ENCODE peak calls at places on chromosomes 3 and 15, in four cellular contexts. R is CD8-positive, alpha-beta T cell; A is adrenal gland; W is AG04450. Y is an unnamed sample.

GRCh38 chr15:33160054-33160453 is 34.5 kb downstream of the FMN1 start:
- DNase-seq in R (no peak), W (no peak), A (no peak), Y (no peak)

GRCh38 chr3:32872487-32873382 is 54.9 kb downstream of the TRIM71 start:
- DNase-seq in R (no peak), A (no peak), W (no peak), Y (peak)

GRCh38 chr3:101687142-101687931 is 819 bp upstream of the RPL24 start:
- DNase-seq in A (no peak), R (no peak), W (no peak), Y (peak)

GRCh38 chr3:143298380-143298779 is 178.8 kb downstream of the CHST2 start:
- DNase-seq in A (no peak), W (no peak), R (no peak), Y (no peak)

GRCh38 chr3:146125946-146126345 is 35.0 kb downstream of the PLOD2 start:
- DNase-seq in A (no peak), R (no peak), W (peak), Y (peak)

GRCh38 chr3:160027541-160028195 is 39.0 kb downstream of the IL12A start:
- DNase-seq in W (peak), R (no peak), A (no peak), Y (peak)

GRCh38 chr3:8658326-8659212 is 14.0 kb upstream of the SSUH2 start:
- DNase-seq in R (no peak), A (peak), W (no peak), Y (no peak)

GRCh38 chr15:95620934-95621579 is 709.4 kb upstream of the NR2F2 start:
- DNase-seq in A (no peak), W (peak), R (no peak), Y (peak)

GRCh38 chr3:84724877-84725276 is 233.9 kb upstream of the CADM2 start:
- DNase-seq in W (no peak), A (no peak), R (no peak), Y (peak)

GRCh38 chr15:38072507-38073277 is 138.3 kb downstream of the TMCO5A start:
- DNase-seq in W (no peak), A (peak), R (no peak), Y (peak)

GRCh38 chr3:84092907-84093306 is 865.9 kb upstream of the CADM2 start:
- DNase-seq in R (no peak), A (no peak), W (no peak), Y (no peak)

GRCh38 chr3:148600440-148600839 is 97.3 kb upstream of the AGTR1 start:
- DNase-seq in A (no peak), W (no peak), R (no peak), Y (no peak)

GRCh38 chr15:64503197-64503596 is 42.8 kb downstream of the ZNF609 start:
- DNase-seq in W (peak), R (no peak), A (no peak), Y (peak)

DNA sequence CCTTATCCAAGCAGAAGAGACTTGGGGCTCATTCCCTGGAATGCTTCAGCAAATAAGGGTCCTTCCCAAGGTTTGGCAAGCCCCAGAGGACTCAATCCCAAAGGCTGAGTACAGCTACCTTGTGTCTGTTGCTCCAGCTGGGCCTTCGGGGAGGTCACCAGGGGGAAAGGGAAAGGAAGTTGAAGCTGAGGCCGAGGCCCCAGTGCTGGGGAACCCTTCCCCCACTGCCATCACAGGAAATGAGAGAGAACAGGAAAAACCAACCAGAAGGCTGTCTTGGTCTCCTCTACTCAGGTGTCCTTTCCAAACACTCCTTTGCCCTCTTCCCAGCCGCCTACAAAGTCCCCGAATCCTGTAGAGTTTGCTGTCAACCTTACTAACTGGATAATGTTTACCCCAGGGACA is 5.7 kb downstream of the CSRNP1 start:
- DNase-seq in A (peak), W (no peak), R (no peak), Y (peak)
- H3K4me3 ChIP-seq in A (no peak), W (peak), R (peak), Y (peak)

DNA sequence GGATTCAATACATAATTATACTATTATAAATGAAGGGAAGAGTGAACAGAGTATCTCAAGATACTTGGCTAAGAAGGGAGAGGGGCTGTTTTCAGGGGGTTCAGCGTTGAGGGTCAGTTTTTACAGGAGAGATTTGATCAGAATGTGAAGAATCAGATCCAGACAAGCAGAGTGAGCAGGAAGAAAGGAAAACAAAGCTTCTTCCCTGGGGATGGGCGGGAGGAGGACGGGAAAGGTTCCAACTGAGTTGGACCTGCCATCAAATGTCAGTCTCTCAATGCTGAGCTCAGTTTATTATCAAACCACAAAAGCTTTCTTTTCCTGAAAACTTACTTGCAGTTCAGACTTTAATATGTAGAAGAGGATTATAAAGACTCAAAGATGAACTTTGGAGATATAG is 6.0 kb upstream of the MELTF start:
- DNase-seq in R (no peak), W (no peak), A (no peak), Y (no peak)
- TF ChIP-seq CTCF in R (no peak), W (no peak), A (no peak), Y (no peak)

DNA sequence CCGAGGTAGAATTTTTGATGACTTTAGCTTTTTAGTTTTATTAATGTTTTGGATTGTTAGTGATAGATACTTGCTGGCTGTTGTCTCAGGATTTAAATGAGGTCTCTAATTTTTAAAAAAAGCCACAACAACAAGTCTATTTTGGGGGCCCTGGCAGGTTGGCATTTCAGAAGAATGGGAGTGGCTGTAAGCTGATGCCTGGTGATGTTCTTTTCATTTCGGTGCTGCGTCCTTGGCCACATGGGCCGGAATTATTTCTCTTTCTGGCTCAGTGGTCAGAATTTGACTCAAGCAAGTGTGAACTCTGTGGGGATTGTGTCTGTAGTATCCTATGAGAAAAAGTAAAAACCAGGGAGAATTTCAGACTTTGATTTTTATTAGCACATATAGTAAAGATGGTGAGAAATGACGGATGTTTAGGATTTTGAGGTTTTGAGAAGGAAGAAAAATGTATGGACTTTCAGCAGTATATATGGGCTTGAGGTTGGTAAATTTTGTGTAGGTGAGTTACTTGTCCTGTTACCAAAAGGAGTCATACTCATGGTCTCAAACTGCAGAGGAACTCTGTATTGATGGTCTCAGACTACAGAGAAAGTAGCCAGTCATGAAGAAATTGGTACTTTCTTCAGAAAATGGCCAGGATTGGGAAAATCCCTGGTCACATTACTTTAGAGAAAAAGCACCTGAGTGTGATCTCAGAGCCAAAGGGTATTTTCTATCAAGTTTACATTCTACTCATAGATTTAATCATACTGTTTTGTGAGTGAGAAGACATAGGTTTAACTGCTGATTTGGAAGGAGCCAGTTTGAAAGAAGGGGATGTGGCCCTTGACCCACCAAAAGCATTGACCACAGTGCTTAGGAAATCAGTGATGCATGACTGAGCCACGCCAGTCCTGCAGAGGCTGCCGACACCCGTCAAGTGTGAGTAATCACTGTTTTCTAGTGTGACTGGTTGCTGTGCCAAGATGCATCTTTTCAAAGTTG is 203.3 kb downstream of the AKAP13 start:
- DNase-seq in A (no peak), R (peak), W (no peak), Y (peak)
- H3K4me3 ChIP-seq in A (no peak), R (peak), W (no peak), Y (no peak)

DNA sequence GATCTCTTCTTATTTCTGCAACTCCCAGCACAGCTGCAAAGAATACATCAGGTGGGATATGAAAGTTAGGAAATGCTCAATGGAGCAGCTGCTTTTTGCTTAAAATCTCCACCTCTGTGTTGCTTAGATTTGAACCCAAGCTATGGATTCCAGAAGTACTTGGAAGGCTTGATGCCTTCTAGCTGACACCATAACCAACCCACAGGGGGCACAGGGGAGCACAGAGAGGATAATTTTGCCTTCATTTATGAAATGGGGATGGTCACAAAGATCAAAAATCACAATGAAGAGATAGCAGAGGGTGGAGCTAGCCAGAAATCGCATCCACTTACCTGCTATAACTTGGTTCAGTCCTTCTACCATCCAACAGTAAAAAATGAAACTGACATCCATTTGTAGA is 75.7 kb downstream of the DUT start:
- DNase-seq in R (no peak), A (no peak), W (no peak), Y (no peak)
- TF ChIP-seq CTCF in R (no peak), A (no peak), W (peak), Y (peak)

GRCh38 chr3:138432576-138433240 is 1.7 kb upstream of the ESYT3 start:
- DNase-seq in W (no peak), A (no peak), R (no peak), Y (no peak)

GRCh38 chr3:138434875-138435772 is 708 bp downstream of the ESYT3 start:
- DNase-seq in A (no peak), R (no peak), W (no peak), Y (no peak)

GRCh38 chr3:138433892-138434275 is 532 bp upstream of the ESYT3 start:
- DNase-seq in A (no peak), W (no peak), R (no peak), Y (no peak)

GRCh38 chr3:138435840-138436239 is 1.4 kb downstream of the ESYT3 start:
- DNase-seq in W (no peak), R (no peak), A (no peak), Y (no peak)

DNA sequence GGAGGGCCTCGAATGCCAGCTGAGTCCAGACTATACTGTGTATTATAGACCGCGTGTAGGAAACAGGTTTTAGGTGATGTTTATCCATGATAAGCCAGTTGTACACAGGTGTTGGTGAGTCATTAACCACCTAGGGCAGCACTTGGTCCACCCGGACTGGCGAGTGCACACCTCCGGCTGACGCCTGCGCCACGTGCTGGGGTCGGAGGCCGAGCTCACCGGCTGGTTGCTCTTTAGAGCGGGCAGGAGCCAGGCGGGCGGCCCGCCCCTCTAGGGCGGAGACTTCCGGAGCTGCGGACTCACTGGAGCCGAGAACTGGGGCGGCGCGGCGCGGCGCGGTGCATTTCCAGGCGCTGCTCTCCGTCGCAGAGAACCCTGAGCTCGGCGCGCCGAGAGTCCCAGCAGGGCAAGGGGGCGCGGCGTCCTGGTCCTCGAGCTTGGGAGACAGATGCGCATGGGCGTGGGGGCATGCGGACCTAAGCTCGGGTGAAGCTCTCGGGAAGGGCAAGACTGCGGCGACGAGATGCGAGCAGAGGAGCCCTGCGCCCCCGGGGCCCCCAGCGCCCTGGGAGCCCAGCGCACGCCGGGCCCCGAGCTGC is at the start of gene ESYT3:
- DNase-seq in R (peak), A (peak), W (no peak), Y (peak)
- H3K4me3 ChIP-seq in R (peak), A (peak), W (peak), Y (peak)

DNA sequence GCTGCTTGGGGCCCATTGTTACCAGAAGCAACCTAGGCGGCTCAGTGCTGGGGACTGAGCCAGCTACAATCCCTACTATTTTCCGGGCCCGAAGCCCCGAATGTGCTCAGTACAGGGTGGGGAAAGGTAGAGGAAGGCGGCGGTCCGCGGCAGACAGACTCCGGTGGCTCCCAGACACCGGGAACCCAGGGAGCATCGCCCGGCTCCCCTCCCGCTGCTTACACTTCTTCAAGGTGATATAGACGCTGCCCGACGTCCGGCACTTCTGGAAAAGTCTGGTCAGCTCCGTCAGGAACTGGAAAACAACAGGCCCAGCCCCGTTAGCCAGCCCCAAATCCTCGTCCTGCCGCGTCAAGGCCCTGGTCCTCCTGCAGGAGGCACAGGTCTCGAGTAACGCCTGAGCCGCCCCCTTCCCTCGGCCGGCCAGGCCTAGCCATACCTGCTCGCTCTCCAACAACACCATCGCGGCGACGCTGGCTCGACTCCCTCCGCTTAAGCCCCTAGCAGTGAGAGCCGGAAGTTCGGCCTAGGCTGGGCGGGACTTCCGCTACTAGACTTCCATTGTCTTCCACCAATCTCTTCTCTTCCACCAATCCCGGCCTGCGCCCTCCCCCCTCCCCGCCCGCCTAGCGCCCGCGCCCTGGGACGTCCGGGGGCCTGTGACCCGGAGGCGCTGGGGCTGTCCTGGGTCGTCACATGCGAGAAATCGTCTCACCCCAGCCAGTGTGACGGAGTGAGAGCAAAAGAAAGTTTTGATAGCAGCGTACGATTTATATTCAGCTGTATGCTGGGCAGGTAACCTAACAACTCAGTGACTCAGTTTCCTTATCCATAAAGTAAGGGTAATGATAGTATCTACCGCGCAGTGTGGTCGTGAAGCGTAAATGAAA is at the start of gene SRP14:
- DNase-seq in A (peak), R (peak), W (peak), Y (peak)
- TF ChIP-seq CTCF in A (peak), R (no peak), W (no peak), Y (no peak)

Y was measured in AG10803.